ENCODE peak calls at places on chromosomes 5 and 9, in nine cellular contexts. W is foreskin fibroblast, X is HepG2, F is brain microvascular endothelial cell, B is tibial artery, N is AG09309, G is body of pancreas, T is choroid plexus epithelial cell, V is tibial nerve. E is an unnamed sample.

GRCh38 chr5:153903321-153903720 is 135.4 kb downstream of the FAM114A2 start:
- DNase-seq in W (peak), X (no peak), F (no peak), B (no peak), N (no peak), G (no peak), T (peak), V (no peak), E (no peak)

GRCh38 chr5:69493235-69493925 is 790 bp downstream of the OCLN start:
- DNase-seq in W (peak), X (no peak), F (no peak), B (no peak), N (no peak), G (peak), T (no peak), V (no peak), E (no peak)

GRCh38 chr5:154117930-154118329 is 72.6 kb upstream of the GALNT10 start:
- DNase-seq in W (no peak), X (no peak), F (no peak), B (no peak), N (no peak), G (no peak), T (no peak), V (no peak), E (no peak)

GRCh38 chr5:90709323-90710148 is 150.9 kb downstream of the ADGRV1 start:
- DNase-seq in W (peak), X (peak), F (peak), B (peak), N (peak), G (peak), T (peak), V (no peak), E (peak)

GRCh38 chr5:149049371-149049781 is 13.5 kb downstream of the SH3TC2 start:
- DNase-seq in W (peak), X (peak), F (no peak), B (no peak), N (no peak), G (no peak), T (no peak), V (no peak), E (peak)

GRCh38 chr5:55923177-55923872 is 71.4 kb downstream of the IL6ST start:
- DNase-seq in W (no peak), X (no peak), F (no peak), B (no peak), N (no peak), G (no peak), T (no peak), V (no peak), E (no peak)

GRCh38 chr9:104758974-104759373 is 5.0 kb upstream of the NIPSNAP3B start:
- DNase-seq in W (no peak), X (no peak), F (no peak), B (no peak), N (no peak), G (no peak), T (peak), V (no peak), E (no peak)

GRCh38 chr5:41869150-41869738 is 981 bp downstream of the OXCT1 start:
- DNase-seq in W (peak), X (no peak), F (no peak), B (peak), N (no peak), G (peak), T (peak), V (peak), E (no peak)

GRCh38 chr5:4575608-4576007 is 564.5 kb upstream of the ADAMTS16 start:
- DNase-seq in W (no peak), X (no peak), F (no peak), B (no peak), N (no peak), G (no peak), T (no peak), V (no peak), E (no peak)

GRCh38 chr5:1175801-1176472 is 25.5 kb upstream of the SLC6A19 start:
- DNase-seq in W (no peak), X (no peak), F (no peak), B (no peak), N (no peak), G (no peak), T (no peak), V (no peak), E (no peak)

GRCh38 chr9:22645893-22646292 is 199.3 kb downstream of the DMRTA1 start:
- DNase-seq in W (peak), X (no peak), F (no peak), B (no peak), N (no peak), G (no peak), T (no peak), V (no peak), E (no peak)

GRCh38 chr5:129112295-129112694 is 17.7 kb downstream of the ISOC1 start:
- DNase-seq in W (peak), X (no peak), F (no peak), B (no peak), N (no peak), G (no peak), T (no peak), V (no peak), E (no peak)

GRCh38 chr9:127139775-127140174 is 17.3 kb upstream of the ANGPTL2 start:
- DNase-seq in W (no peak), X (no peak), F (no peak), B (no peak), N (no peak), G (no peak), T (no peak), V (no peak), E (no peak)

GRCh38 chr5:3325206-3325605 is 270.4 kb upstream of the IRX1 start:
- DNase-seq in W (peak), X (no peak), F (no peak), B (no peak), N (no peak), G (no peak), T (no peak), V (no peak), E (no peak)

GRCh38 chr9:114026335-114026734 is 51.8 kb downstream of the AMBP start:
- DNase-seq in W (no peak), X (no peak), F (no peak), B (no peak), N (no peak), G (peak), T (no peak), V (no peak), E (no peak)

GRCh38 chr9:83154087-83154736 is 91.3 kb upstream of the RASEF start:
- DNase-seq in W (peak), X (no peak), F (peak), B (no peak), N (no peak), G (peak), T (peak), V (no peak), E (no peak)

GRCh38 chr9:95102001-95102433 is 215.5 kb downstream of the FANCC start:
- DNase-seq in W (peak), X (no peak), F (no peak), B (no peak), N (no peak), G (no peak), T (no peak), V (no peak), E (no peak)

DNA sequence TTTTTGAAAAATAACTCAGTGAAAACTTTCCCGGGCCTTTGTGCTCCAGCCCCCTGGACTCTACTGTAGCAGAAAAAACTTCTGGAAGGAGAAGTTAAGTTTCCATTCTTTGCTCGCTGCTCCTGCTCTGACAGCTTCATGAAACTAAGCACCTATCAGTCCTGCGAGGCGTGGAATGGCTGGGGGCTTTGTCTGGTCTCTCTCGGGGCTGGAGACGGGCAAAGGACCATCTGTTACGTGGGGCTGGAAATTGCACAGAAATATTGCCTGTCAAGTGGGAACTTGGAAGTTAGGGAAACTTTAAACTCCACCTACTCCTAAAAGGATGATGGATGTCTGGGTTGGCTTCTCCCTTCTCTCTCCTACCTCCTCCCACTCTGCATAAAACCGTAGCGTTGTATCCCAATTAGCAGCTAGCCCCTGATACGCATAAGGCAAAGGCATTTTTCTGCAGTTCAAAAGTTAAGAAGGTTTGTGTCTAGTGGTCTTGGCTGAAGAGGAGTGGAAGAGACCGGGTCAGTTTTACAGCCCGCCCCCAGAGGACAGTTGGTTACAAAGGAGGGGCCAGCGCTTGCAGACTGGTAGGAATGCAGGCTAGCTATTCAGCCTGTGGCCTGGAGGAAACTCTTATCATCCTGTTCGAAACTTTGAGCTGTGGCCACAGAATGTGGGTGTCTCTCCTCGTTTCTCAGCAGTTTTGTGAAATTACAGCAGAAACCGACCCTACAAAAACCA is 1.2 kb downstream of the FBXL7 start:
- DNase-seq in W (peak), X (no peak), F (peak), B (peak), N (peak), G (no peak), T (peak), V (peak), E (no peak)
- H3K4me3 ChIP-seq in W (peak), X (no peak), F (peak), B (peak), N (peak), G (no peak), T (peak), V (peak), E (peak)

DNA sequence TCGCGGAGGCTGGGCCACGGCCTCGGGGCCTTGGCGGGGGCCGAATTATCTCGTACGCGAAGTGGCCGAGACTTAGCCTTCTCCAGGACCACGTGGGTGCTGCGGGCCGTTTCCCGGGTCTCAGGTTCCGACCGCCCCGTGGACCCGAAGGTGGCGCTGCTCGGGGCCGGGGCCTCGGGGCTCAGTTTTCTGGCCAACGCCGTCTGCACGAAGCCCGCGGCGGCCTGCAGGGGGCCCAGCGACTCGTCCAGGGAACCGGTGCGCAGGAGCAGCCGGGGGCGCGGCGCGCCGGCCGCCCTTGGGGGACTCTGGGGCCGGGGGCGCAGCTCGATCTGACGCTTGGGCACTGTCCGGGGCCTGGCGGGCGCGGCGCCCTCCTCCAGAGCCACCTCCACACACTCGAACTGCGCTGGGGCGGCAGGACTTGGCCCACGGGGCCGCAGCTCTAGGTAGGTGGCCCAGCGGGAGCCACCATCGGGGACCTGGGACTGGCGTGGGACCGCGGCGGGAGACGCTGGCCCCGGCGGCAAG is 716 bp downstream of the PROB1 start:
- DNase-seq in W (peak), X (no peak), F (no peak), B (no peak), N (no peak), G (peak), T (peak), V (no peak), E (no peak)
- TF ChIP-seq CTCF in W (peak), X (no peak), F (peak), B (no peak), N (peak), G (peak), T (peak), V (no peak), E (peak)

GRCh38 chr9:137784641-137785513 is 92.7 kb upstream of the CACNA1B start:
- DNase-seq in W (no peak), X (no peak), F (no peak), B (no peak), N (no peak), G (no peak), T (no peak), V (no peak), E (no peak)
- H3K4me3 ChIP-seq in W (no peak), X (no peak), F (no peak), B (no peak), N (no peak), G (no peak), T (no peak), V (no peak), E (no peak)

DNA sequence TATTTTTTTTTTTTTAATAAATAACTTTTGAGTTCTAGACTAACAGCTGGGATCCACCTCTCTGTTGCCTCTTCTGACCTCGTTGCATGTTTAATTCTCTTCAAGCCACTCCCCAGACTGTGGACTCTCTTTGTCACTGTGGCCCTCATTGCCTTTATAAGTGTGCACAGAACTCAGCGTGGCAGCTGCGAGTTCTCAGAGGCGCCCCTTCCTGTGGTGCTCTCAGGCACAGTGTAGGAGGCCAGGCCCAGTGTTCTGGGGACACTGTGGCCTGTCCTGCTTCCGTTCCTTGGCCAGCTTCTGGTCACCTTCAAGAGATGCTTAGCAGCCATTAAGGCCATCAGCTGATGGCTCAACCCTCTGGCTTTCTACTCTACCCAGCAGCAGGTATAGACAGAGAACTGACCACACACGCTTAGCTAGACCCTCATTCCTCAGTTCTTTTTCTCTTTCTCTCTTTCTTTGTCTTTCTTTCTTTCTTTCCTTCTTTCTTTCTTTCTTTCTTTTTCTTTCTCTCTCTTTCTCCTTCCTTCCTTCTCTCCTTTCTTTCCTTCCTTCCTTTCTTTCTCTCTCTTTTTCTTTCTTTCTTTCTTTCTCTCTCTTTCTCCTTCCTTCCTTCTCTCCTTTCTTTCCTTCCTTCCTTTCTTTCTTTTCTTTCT is 27.7 kb downstream of the STC2 start:
- DNase-seq in W (peak), X (no peak), F (no peak), B (no peak), N (no peak), G (no peak), T (no peak), V (no peak), E (no peak)
- TF ChIP-seq CTCF in W (no peak), X (no peak), F (no peak), B (no peak), N (no peak), G (no peak), T (no peak), V (no peak), E (no peak)

DNA sequence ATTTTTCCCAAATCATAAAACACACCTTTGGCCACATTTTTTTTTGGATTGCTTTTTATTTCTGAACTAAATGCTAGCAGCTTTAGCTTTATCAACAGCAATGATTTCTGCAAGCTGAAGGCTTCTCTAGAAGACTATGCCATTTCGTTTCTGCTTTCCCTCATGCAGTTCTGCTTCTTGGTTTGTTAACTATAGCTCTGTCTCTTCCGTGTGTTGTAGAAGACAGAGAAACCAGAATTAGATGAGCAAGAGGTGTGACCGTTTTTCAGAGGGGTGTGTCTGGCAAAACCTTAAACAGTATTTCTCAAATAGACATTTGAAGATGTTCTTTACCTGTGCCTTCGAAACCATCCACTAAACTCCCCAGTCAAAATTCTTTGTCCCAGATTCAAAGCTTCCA is 131.5 kb downstream of the ZNF462 start:
- DNase-seq in W (no peak), X (no peak), F (no peak), B (no peak), N (no peak), G (no peak), T (no peak), V (no peak), E (no peak)
- H3K4me3 ChIP-seq in W (no peak), X (no peak), F (no peak), B (no peak), N (no peak), G (no peak), T (no peak), V (no peak), E (no peak)